ENCODE peak calls at places on chromosomes 7 and 10, in nine cellular contexts. One of them, this sample, is unnamed. For H3K27me3, the result is how much of the 10 kb centered on the place peaks cover.

GRCh38 chr10:43854042-43854441 is 205.4 kb upstream of the ZNF32 start:
- DNase-seq in esophagus muscularis mucosa: no peak
- DNase-seq in tibial nerve: no peak
- DNase-seq in IMR-90: peak
- DNase-seq in tibial artery: no peak
- DNase-seq in dorsolateral prefrontal cortex: no peak
- DNase-seq in neural progenitor cell: no peak
- DNase-seq in fibroblast of lung: peak
- DNase-seq in GM23248: peak
- DNase-seq in this sample: no peak

GRCh38 chr7:76278540-76278939 is 23.9 kb upstream of the HSPB1 start:
- DNase-seq in fibroblast of lung: no peak
- DNase-seq in GM23248: no peak
- DNase-seq in tibial nerve: no peak
- DNase-seq in tibial artery: no peak
- DNase-seq in esophagus muscularis mucosa: no peak
- DNase-seq in neural progenitor cell: no peak
- DNase-seq in IMR-90: no peak
- DNase-seq in dorsolateral prefrontal cortex: no peak
- DNase-seq in this sample: no peak

GRCh38 chr10:26951650-26952049 is 90.9 kb upstream of the ABI1 start:
- DNase-seq in tibial nerve: no peak
- DNase-seq in esophagus muscularis mucosa: no peak
- DNase-seq in GM23248: no peak
- DNase-seq in IMR-90: no peak
- DNase-seq in fibroblast of lung: no peak
- DNase-seq in dorsolateral prefrontal cortex: no peak
- DNase-seq in tibial artery: no peak
- DNase-seq in neural progenitor cell: no peak
- DNase-seq in this sample: no peak

GRCh38 chr7:115178831-115179230 is 256.9 kb downstream of the MDFIC start:
- DNase-seq in tibial artery: no peak
- DNase-seq in fibroblast of lung: no peak
- DNase-seq in IMR-90: peak
- DNase-seq in neural progenitor cell: no peak
- DNase-seq in GM23248: no peak
- DNase-seq in tibial nerve: no peak
- DNase-seq in esophagus muscularis mucosa: no peak
- DNase-seq in dorsolateral prefrontal cortex: no peak
- DNase-seq in this sample: no peak

GRCh38 chr10:125782661-125783060 is 7.0 kb upstream of the MMP21 start:
- DNase-seq in fibroblast of lung: no peak
- DNase-seq in tibial nerve: no peak
- DNase-seq in neural progenitor cell: no peak
- DNase-seq in esophagus muscularis mucosa: no peak
- DNase-seq in GM23248: peak
- DNase-seq in IMR-90: peak
- DNase-seq in tibial artery: no peak
- DNase-seq in dorsolateral prefrontal cortex: no peak
- DNase-seq in this sample: no peak

GRCh38 chr10:23824822-23825221 is 384.1 kb upstream of the KIAA1217 start:
- DNase-seq in GM23248: no peak
- DNase-seq in esophagus muscularis mucosa: no peak
- DNase-seq in tibial nerve: no peak
- DNase-seq in tibial artery: no peak
- DNase-seq in dorsolateral prefrontal cortex: no peak
- DNase-seq in neural progenitor cell: no peak
- DNase-seq in IMR-90: no peak
- DNase-seq in fibroblast of lung: no peak
- DNase-seq in this sample: no peak

GRCh38 chr10:88332526-88333265 is 250.4 kb downstream of the RNLS start:
- DNase-seq in GM23248: no peak
- DNase-seq in dorsolateral prefrontal cortex: no peak
- DNase-seq in tibial nerve: no peak
- DNase-seq in IMR-90: no peak
- DNase-seq in neural progenitor cell: no peak
- DNase-seq in esophagus muscularis mucosa: no peak
- DNase-seq in tibial artery: no peak
- DNase-seq in fibroblast of lung: no peak
- DNase-seq in this sample: no peak

GRCh38 chr10:89348458-89348857 is 20.7 kb downstream of the IFIT3 start:
- DNase-seq in tibial nerve: no peak
- DNase-seq in fibroblast of lung: no peak
- DNase-seq in IMR-90: no peak
- DNase-seq in tibial artery: no peak
- DNase-seq in neural progenitor cell: peak
- DNase-seq in GM23248: no peak
- DNase-seq in esophagus muscularis mucosa: no peak
- DNase-seq in dorsolateral prefrontal cortex: no peak
- DNase-seq in this sample: no peak

GRCh38 chr7:13139436-13139835 is 452.0 kb downstream of the ARL4A start:
- DNase-seq in dorsolateral prefrontal cortex: no peak
- DNase-seq in neural progenitor cell: no peak
- DNase-seq in IMR-90: no peak
- DNase-seq in tibial artery: no peak
- DNase-seq in fibroblast of lung: no peak
- DNase-seq in GM23248: no peak
- DNase-seq in esophagus muscularis mucosa: no peak
- DNase-seq in tibial nerve: no peak
- DNase-seq in this sample: no peak

GRCh38 chr10:132382231-132382922 is 14.6 kb upstream of the PWWP2B start:
- DNase-seq in GM23248: peak
- DNase-seq in tibial nerve: no peak
- DNase-seq in dorsolateral prefrontal cortex: no peak
- DNase-seq in fibroblast of lung: no peak
- DNase-seq in tibial artery: no peak
- DNase-seq in neural progenitor cell: no peak
- DNase-seq in esophagus muscularis mucosa: no peak
- DNase-seq in IMR-90: no peak
- DNase-seq in this sample: peak

GRCh38 chr10:87646920-87647319 is 12.8 kb upstream of the PAPSS2 start:
- DNase-seq in esophagus muscularis mucosa: no peak
- DNase-seq in fibroblast of lung: no peak
- DNase-seq in IMR-90: no peak
- DNase-seq in tibial artery: no peak
- DNase-seq in tibial nerve: no peak
- DNase-seq in dorsolateral prefrontal cortex: no peak
- DNase-seq in GM23248: no peak
- DNase-seq in neural progenitor cell: no peak
- DNase-seq in this sample: no peak

DNA sequence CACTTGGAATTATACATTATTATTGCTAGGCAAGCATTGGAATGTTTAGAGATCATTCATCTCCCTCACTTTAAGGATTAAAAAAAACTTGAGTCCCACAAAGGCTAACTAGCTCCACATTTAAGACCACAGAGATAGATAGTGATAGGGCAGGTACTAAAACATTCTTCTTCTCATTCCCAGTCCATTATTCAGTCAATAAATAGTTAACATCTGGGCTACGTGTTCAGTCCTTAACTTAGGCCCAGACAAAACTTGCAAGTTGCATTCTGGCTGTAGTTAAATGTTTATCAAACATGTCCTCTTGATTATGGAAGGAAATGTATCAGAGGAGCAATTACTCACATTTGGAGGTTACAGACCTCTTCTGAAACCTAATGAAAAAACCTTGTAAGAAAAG is 2.4 kb downstream of the GNG11 start:
- DNase-seq in GM23248: peak
- DNase-seq in tibial nerve: no peak
- DNase-seq in neural progenitor cell: no peak
- DNase-seq in tibial artery: no peak
- DNase-seq in fibroblast of lung: peak
- DNase-seq in IMR-90: peak
- DNase-seq in esophagus muscularis mucosa: no peak
- DNase-seq in dorsolateral prefrontal cortex: no peak
- DNase-seq in this sample: no peak
- H3K4me3 ChIP-seq in GM23248: peak
- H3K4me3 ChIP-seq in tibial nerve: peak
- H3K4me3 ChIP-seq in neural progenitor cell: no peak
- H3K4me3 ChIP-seq in tibial artery: peak
- H3K4me3 ChIP-seq in fibroblast of lung: peak
- H3K4me3 ChIP-seq in IMR-90: peak
- H3K4me3 ChIP-seq in esophagus muscularis mucosa: peak
- H3K4me3 ChIP-seq in dorsolateral prefrontal cortex: peak
- H3K4me3 ChIP-seq in this sample: no peak

GRCh38 chr7:142499641-142500040 is 241.8 kb upstream of the PRSS58 start:
- DNase-seq in dorsolateral prefrontal cortex: no peak
- DNase-seq in tibial nerve: no peak
- DNase-seq in tibial artery: no peak
- DNase-seq in GM23248: no peak
- DNase-seq in neural progenitor cell: no peak
- DNase-seq in esophagus muscularis mucosa: no peak
- DNase-seq in fibroblast of lung: no peak
- DNase-seq in IMR-90: no peak
- DNase-seq in this sample: no peak

GRCh38 chr7:142498364-142498763 is 240.5 kb upstream of the PRSS58 start:
- DNase-seq in neural progenitor cell: no peak
- DNase-seq in tibial nerve: no peak
- DNase-seq in dorsolateral prefrontal cortex: no peak
- DNase-seq in fibroblast of lung: peak
- DNase-seq in esophagus muscularis mucosa: no peak
- DNase-seq in tibial artery: no peak
- DNase-seq in IMR-90: peak
- DNase-seq in GM23248: peak
- DNase-seq in this sample: no peak

GRCh38 chr7:142494021-142494420 is 236.2 kb upstream of the PRSS58 start:
- DNase-seq in tibial artery: no peak
- DNase-seq in IMR-90: no peak
- DNase-seq in neural progenitor cell: no peak
- DNase-seq in fibroblast of lung: no peak
- DNase-seq in esophagus muscularis mucosa: no peak
- DNase-seq in dorsolateral prefrontal cortex: no peak
- DNase-seq in GM23248: no peak
- DNase-seq in tibial nerve: no peak
- DNase-seq in this sample: no peak

GRCh38 chr7:142500364-142500763 is 242.5 kb upstream of the PRSS58 start:
- DNase-seq in neural progenitor cell: no peak
- DNase-seq in dorsolateral prefrontal cortex: no peak
- DNase-seq in tibial nerve: no peak
- DNase-seq in esophagus muscularis mucosa: no peak
- DNase-seq in GM23248: no peak
- DNase-seq in fibroblast of lung: no peak
- DNase-seq in tibial artery: no peak
- DNase-seq in IMR-90: no peak
- DNase-seq in this sample: no peak

GRCh38 chr7:142496545-142496991 is 238.7 kb upstream of the PRSS58 start:
- DNase-seq in esophagus muscularis mucosa: no peak
- DNase-seq in GM23248: peak
- DNase-seq in fibroblast of lung: peak
- DNase-seq in IMR-90: peak
- DNase-seq in dorsolateral prefrontal cortex: no peak
- DNase-seq in neural progenitor cell: peak
- DNase-seq in tibial nerve: no peak
- DNase-seq in tibial artery: no peak
- DNase-seq in this sample: peak
- H3K27me3 ChIP-seq in esophagus muscularis mucosa: under half
- H3K27me3 ChIP-seq in GM23248: half or more
- H3K27me3 ChIP-seq in fibroblast of lung: under half
- H3K27me3 ChIP-seq in IMR-90: under half
- H3K27me3 ChIP-seq in dorsolateral prefrontal cortex: under half
- H3K27me3 ChIP-seq in neural progenitor cell: under half
- H3K27me3 ChIP-seq in tibial nerve: under half
- H3K27me3 ChIP-seq in tibial artery: under half
- H3K27me3 ChIP-seq in this sample: under half

GRCh38 chr10:6232225-6232807 is 29.6 kb downstream of the PFKFB3 start:
- DNase-seq in IMR-90: no peak
- DNase-seq in dorsolateral prefrontal cortex: no peak
- DNase-seq in tibial nerve: no peak
- DNase-seq in esophagus muscularis mucosa: no peak
- DNase-seq in neural progenitor cell: no peak
- DNase-seq in tibial artery: no peak
- DNase-seq in GM23248: no peak
- DNase-seq in fibroblast of lung: no peak
- DNase-seq in this sample: no peak
- H3K27ac ChIP-seq in IMR-90: no peak
- H3K27ac ChIP-seq in dorsolateral prefrontal cortex: peak
- H3K27ac ChIP-seq in tibial nerve: no peak
- H3K27ac ChIP-seq in esophagus muscularis mucosa: no peak
- H3K27ac ChIP-seq in neural progenitor cell: no peak
- H3K27ac ChIP-seq in tibial artery: no peak
- H3K27ac ChIP-seq in GM23248: no peak
- H3K27ac ChIP-seq in fibroblast of lung: no peak
- H3K27ac ChIP-seq in this sample: peak

GRCh38 chr7:44145969-44146897 is 5.1 kb upstream of the MYL7 start:
- DNase-seq in dorsolateral prefrontal cortex: peak
- DNase-seq in esophagus muscularis mucosa: no peak
- DNase-seq in GM23248: peak
- DNase-seq in tibial artery: peak
- DNase-seq in IMR-90: peak
- DNase-seq in neural progenitor cell: peak
- DNase-seq in fibroblast of lung: peak
- DNase-seq in tibial nerve: peak
- DNase-seq in this sample: peak
- H3K4me3 ChIP-seq in dorsolateral prefrontal cortex: peak
- H3K4me3 ChIP-seq in esophagus muscularis mucosa: peak
- H3K4me3 ChIP-seq in GM23248: peak
- H3K4me3 ChIP-seq in tibial artery: peak
- H3K4me3 ChIP-seq in IMR-90: peak
- H3K4me3 ChIP-seq in neural progenitor cell: peak
- H3K4me3 ChIP-seq in fibroblast of lung: peak
- H3K4me3 ChIP-seq in tibial nerve: peak
- H3K4me3 ChIP-seq in this sample: peak

GRCh38 chr7:81768951-81769778 is 682 bp downstream of the HGF start:
- DNase-seq in tibial nerve: no peak
- DNase-seq in tibial artery: no peak
- DNase-seq in fibroblast of lung: no peak
- DNase-seq in neural progenitor cell: no peak
- DNase-seq in esophagus muscularis mucosa: no peak
- DNase-seq in IMR-90: peak
- DNase-seq in GM23248: peak
- DNase-seq in dorsolateral prefrontal cortex: no peak
- DNase-seq in this sample: no peak
- H3K27me3 ChIP-seq in tibial nerve: under half
- H3K27me3 ChIP-seq in tibial artery: under half
- H3K27me3 ChIP-seq in fibroblast of lung: under half
- H3K27me3 ChIP-seq in neural progenitor cell: under half
- H3K27me3 ChIP-seq in esophagus muscularis mucosa: under half
- H3K27me3 ChIP-seq in IMR-90: under half
- H3K27me3 ChIP-seq in GM23248: under half
- H3K27me3 ChIP-seq in dorsolateral prefrontal cortex: under half
- H3K27me3 ChIP-seq in this sample: under half